ENCODE peak calls at places on chromosomes 2 and 18, in eight cellular contexts. One of them, this sample, is unnamed.

GRCh38 chr2:64141711-64142405 is 2.4 kb downstream of the PELI1 start:
- DNase-seq in cardiac fibroblast: peak
- DNase-seq in GM12865: peak
- DNase-seq in colonic mucosa: no peak
- DNase-seq in endothelial cell of umbilical vein: peak
- DNase-seq in WERI-Rb-1: no peak
- DNase-seq in bronchial epithelial cell: no peak
- DNase-seq in IMR-90: peak
- DNase-seq in this sample: peak

GRCh38 chr2:77484026-77484425 is 38.1 kb downstream of the LRRTM4 start:
- DNase-seq in cardiac fibroblast: no peak
- DNase-seq in GM12865: no peak
- DNase-seq in colonic mucosa: no peak
- DNase-seq in endothelial cell of umbilical vein: no peak
- DNase-seq in WERI-Rb-1: no peak
- DNase-seq in bronchial epithelial cell: no peak
- DNase-seq in IMR-90: no peak
- DNase-seq in this sample: no peak

GRCh38 chr2:188645982-188646381 is 328.2 kb upstream of the COL3A1 start:
- DNase-seq in cardiac fibroblast: peak
- DNase-seq in GM12865: no peak
- DNase-seq in colonic mucosa: no peak
- DNase-seq in endothelial cell of umbilical vein: no peak
- DNase-seq in WERI-Rb-1: no peak
- DNase-seq in bronchial epithelial cell: no peak
- DNase-seq in IMR-90: peak
- DNase-seq in this sample: no peak

GRCh38 chr18:77700051-77700450 is 450.4 kb downstream of the GALR1 start:
- DNase-seq in cardiac fibroblast: no peak
- DNase-seq in GM12865: no peak
- DNase-seq in colonic mucosa: no peak
- DNase-seq in endothelial cell of umbilical vein: no peak
- DNase-seq in WERI-Rb-1: no peak
- DNase-seq in bronchial epithelial cell: no peak
- DNase-seq in IMR-90: no peak
- DNase-seq in this sample: no peak

GRCh38 chr2:201835066-201835465 is 28.7 kb downstream of the CDK15 start:
- DNase-seq in cardiac fibroblast: no peak
- DNase-seq in GM12865: no peak
- DNase-seq in colonic mucosa: no peak
- DNase-seq in endothelial cell of umbilical vein: no peak
- DNase-seq in WERI-Rb-1: no peak
- DNase-seq in bronchial epithelial cell: no peak
- DNase-seq in IMR-90: no peak
- DNase-seq in this sample: no peak

GRCh38 chr2:234989183-234989701 is 37.4 kb downstream of the SH3BP4 start:
- DNase-seq in cardiac fibroblast: peak
- DNase-seq in GM12865: no peak
- DNase-seq in colonic mucosa: peak
- DNase-seq in endothelial cell of umbilical vein: peak
- DNase-seq in WERI-Rb-1: no peak
- DNase-seq in bronchial epithelial cell: peak
- DNase-seq in IMR-90: no peak
- DNase-seq in this sample: peak

GRCh38 chr2:178072000-178072382 is 586 bp downstream of the PDE11A start:
- DNase-seq in cardiac fibroblast: no peak
- DNase-seq in GM12865: no peak
- DNase-seq in colonic mucosa: no peak
- DNase-seq in endothelial cell of umbilical vein: no peak
- DNase-seq in WERI-Rb-1: no peak
- DNase-seq in bronchial epithelial cell: no peak
- DNase-seq in IMR-90: no peak
- DNase-seq in this sample: no peak

GRCh38 chr2:215410932-215411285 is 25.0 kb downstream of the FN1 start:
- DNase-seq in cardiac fibroblast: peak
- DNase-seq in GM12865: no peak
- DNase-seq in colonic mucosa: no peak
- DNase-seq in endothelial cell of umbilical vein: peak
- DNase-seq in WERI-Rb-1: no peak
- DNase-seq in bronchial epithelial cell: peak
- DNase-seq in IMR-90: peak
- DNase-seq in this sample: no peak

GRCh38 chr2:138922973-138923563 is 142.9 kb upstream of the NXPH2 start:
- DNase-seq in cardiac fibroblast: peak
- DNase-seq in GM12865: no peak
- DNase-seq in colonic mucosa: no peak
- DNase-seq in endothelial cell of umbilical vein: peak
- DNase-seq in WERI-Rb-1: no peak
- DNase-seq in bronchial epithelial cell: peak
- DNase-seq in IMR-90: no peak
- DNase-seq in this sample: no peak

GRCh38 chr2:159817278-159817677 is 19.3 kb upstream of the CD302 start:
- DNase-seq in cardiac fibroblast: no peak
- DNase-seq in GM12865: no peak
- DNase-seq in colonic mucosa: no peak
- DNase-seq in endothelial cell of umbilical vein: no peak
- DNase-seq in WERI-Rb-1: no peak
- DNase-seq in bronchial epithelial cell: no peak
- DNase-seq in IMR-90: no peak
- DNase-seq in this sample: no peak

GRCh38 chr18:55343396-55344073 is 244.5 kb downstream of the TCF4 start:
- DNase-seq in cardiac fibroblast: peak
- DNase-seq in GM12865: peak
- DNase-seq in colonic mucosa: no peak
- DNase-seq in endothelial cell of umbilical vein: peak
- DNase-seq in WERI-Rb-1: no peak
- DNase-seq in bronchial epithelial cell: peak
- DNase-seq in IMR-90: peak
- DNase-seq in this sample: no peak

GRCh38 chr2:213104089-213104902 is 47.1 kb downstream of the IKZF2 start:
- DNase-seq in cardiac fibroblast: peak
- DNase-seq in GM12865: no peak
- DNase-seq in colonic mucosa: no peak
- DNase-seq in endothelial cell of umbilical vein: no peak
- DNase-seq in WERI-Rb-1: no peak
- DNase-seq in bronchial epithelial cell: peak
- DNase-seq in IMR-90: peak
- DNase-seq in this sample: peak

GRCh38 chr2:221655279-221655678 is 83.2 kb upstream of the EPHA4 start:
- DNase-seq in cardiac fibroblast: no peak
- DNase-seq in GM12865: no peak
- DNase-seq in colonic mucosa: no peak
- DNase-seq in endothelial cell of umbilical vein: no peak
- DNase-seq in WERI-Rb-1: no peak
- DNase-seq in bronchial epithelial cell: no peak
- DNase-seq in IMR-90: no peak
- DNase-seq in this sample: no peak

DNA sequence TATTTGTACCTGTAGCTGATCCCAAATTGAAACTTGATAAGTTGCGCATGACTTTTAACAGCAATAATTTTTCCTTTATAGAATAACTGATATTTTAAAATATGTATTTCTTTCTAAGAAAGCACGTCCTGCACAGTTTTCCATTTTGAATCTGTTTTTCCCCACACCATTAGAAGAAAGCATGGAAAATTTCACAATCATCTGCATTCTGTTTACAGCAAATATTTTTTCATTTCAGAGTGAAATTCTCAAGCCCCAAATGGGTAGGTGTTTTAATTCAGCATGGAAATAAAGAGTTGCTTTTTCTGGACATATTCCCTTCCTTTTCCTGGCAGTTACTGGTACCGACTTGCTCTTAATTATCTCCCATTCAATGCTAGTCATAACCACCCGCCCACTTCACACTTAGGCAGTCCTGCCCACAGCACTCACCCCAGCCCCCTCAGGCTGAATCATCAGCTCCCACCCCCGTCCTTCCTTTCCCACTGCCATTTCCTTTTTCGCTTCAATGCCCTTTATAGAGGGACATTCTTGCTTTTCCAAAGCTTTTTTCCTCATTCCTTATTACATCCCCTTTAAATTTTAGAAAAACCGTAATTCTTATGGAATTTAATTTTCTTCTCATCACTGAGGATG is 89.2 kb upstream of the GLS start:
- DNase-seq in cardiac fibroblast: peak
- DNase-seq in GM12865: no peak
- DNase-seq in colonic mucosa: no peak
- DNase-seq in endothelial cell of umbilical vein: peak
- DNase-seq in WERI-Rb-1: no peak
- DNase-seq in bronchial epithelial cell: peak
- DNase-seq in IMR-90: peak
- DNase-seq in this sample: no peak
- H3K4me3 ChIP-seq in cardiac fibroblast: no peak
- H3K4me3 ChIP-seq in GM12865: no peak
- H3K4me3 ChIP-seq in colonic mucosa: no peak
- H3K4me3 ChIP-seq in endothelial cell of umbilical vein: peak
- H3K4me3 ChIP-seq in WERI-Rb-1: no peak
- H3K4me3 ChIP-seq in bronchial epithelial cell: no peak
- H3K4me3 ChIP-seq in IMR-90: no peak
- H3K4me3 ChIP-seq in this sample: no peak

GRCh38 chr2:72895759-72896281 is 8.6 kb downstream of the SPR start:
- DNase-seq in cardiac fibroblast: peak
- DNase-seq in GM12865: no peak
- DNase-seq in colonic mucosa: peak
- DNase-seq in endothelial cell of umbilical vein: peak
- DNase-seq in WERI-Rb-1: peak
- DNase-seq in bronchial epithelial cell: peak
- DNase-seq in IMR-90: peak
- DNase-seq in this sample: no peak
- H3K4me3 ChIP-seq in cardiac fibroblast: no peak
- H3K4me3 ChIP-seq in GM12865: no peak
- H3K4me3 ChIP-seq in colonic mucosa: peak
- H3K4me3 ChIP-seq in endothelial cell of umbilical vein: no peak
- H3K4me3 ChIP-seq in WERI-Rb-1: peak
- H3K4me3 ChIP-seq in bronchial epithelial cell: no peak
- H3K4me3 ChIP-seq in IMR-90: no peak
- H3K4me3 ChIP-seq in this sample: no peak

DNA sequence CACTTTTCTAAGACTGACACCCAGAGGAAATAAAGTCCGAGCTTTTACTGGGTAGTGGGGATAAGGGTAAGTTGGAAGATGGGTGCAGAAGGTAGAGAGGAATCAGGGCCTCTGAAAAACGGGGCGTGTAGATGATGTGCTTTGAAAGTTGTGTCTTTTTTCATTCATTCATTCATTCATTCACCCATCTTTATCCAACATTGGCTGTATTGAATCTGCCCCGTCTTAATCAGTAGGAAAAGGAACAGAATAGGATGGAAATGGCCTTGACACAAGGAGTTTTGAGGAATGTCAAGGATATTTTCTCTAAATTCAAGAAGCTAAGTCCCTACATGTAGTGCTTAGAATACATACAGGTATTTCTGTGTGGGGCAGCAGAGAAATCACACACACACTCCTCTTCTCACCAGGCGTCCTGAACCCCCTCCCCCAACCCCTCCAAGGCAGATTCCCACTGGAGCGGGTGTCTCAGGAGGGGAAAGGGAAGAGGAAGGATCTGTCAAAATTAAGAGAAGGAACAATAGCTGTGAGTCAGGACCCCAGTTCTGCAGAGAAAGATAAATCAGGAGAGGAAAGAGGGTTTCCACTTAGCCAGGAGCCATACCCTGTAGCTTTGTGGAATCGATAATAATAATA is 13.9 kb downstream of the DYSF start:
- DNase-seq in cardiac fibroblast: no peak
- DNase-seq in GM12865: no peak
- DNase-seq in colonic mucosa: no peak
- DNase-seq in endothelial cell of umbilical vein: peak
- DNase-seq in WERI-Rb-1: no peak
- DNase-seq in bronchial epithelial cell: no peak
- DNase-seq in IMR-90: no peak
- DNase-seq in this sample: peak
- H3K4me3 ChIP-seq in cardiac fibroblast: peak
- H3K4me3 ChIP-seq in GM12865: peak
- H3K4me3 ChIP-seq in colonic mucosa: peak
- H3K4me3 ChIP-seq in endothelial cell of umbilical vein: peak
- H3K4me3 ChIP-seq in WERI-Rb-1: peak
- H3K4me3 ChIP-seq in bronchial epithelial cell: peak
- H3K4me3 ChIP-seq in IMR-90: peak
- H3K4me3 ChIP-seq in this sample: peak

GRCh38 chr2:174343343-174343637 is 8.5 kb downstream of the SP9 start:
- DNase-seq in cardiac fibroblast: no peak
- DNase-seq in GM12865: no peak
- DNase-seq in colonic mucosa: no peak
- DNase-seq in endothelial cell of umbilical vein: no peak
- DNase-seq in WERI-Rb-1: no peak
- DNase-seq in bronchial epithelial cell: no peak
- DNase-seq in IMR-90: no peak
- DNase-seq in this sample: no peak

GRCh38 chr2:174341301-174341994 is 6.7 kb downstream of the SP9 start:
- DNase-seq in cardiac fibroblast: peak
- DNase-seq in GM12865: peak
- DNase-seq in colonic mucosa: peak
- DNase-seq in endothelial cell of umbilical vein: peak
- DNase-seq in WERI-Rb-1: peak
- DNase-seq in bronchial epithelial cell: peak
- DNase-seq in IMR-90: peak
- DNase-seq in this sample: peak

GRCh38 chr2:174341995-174342571 is 7.3 kb downstream of the SP9 start:
- DNase-seq in cardiac fibroblast: no peak
- DNase-seq in GM12865: no peak
- DNase-seq in colonic mucosa: no peak
- DNase-seq in endothelial cell of umbilical vein: no peak
- DNase-seq in WERI-Rb-1: no peak
- DNase-seq in bronchial epithelial cell: no peak
- DNase-seq in IMR-90: no peak
- DNase-seq in this sample: no peak

GRCh38 chr2:174343638-174344455 is 9.1 kb downstream of the SP9 start:
- DNase-seq in cardiac fibroblast: no peak
- DNase-seq in GM12865: no peak
- DNase-seq in colonic mucosa: no peak
- DNase-seq in endothelial cell of umbilical vein: no peak
- DNase-seq in WERI-Rb-1: no peak
- DNase-seq in bronchial epithelial cell: no peak
- DNase-seq in IMR-90: no peak
- DNase-seq in this sample: no peak

DNA sequence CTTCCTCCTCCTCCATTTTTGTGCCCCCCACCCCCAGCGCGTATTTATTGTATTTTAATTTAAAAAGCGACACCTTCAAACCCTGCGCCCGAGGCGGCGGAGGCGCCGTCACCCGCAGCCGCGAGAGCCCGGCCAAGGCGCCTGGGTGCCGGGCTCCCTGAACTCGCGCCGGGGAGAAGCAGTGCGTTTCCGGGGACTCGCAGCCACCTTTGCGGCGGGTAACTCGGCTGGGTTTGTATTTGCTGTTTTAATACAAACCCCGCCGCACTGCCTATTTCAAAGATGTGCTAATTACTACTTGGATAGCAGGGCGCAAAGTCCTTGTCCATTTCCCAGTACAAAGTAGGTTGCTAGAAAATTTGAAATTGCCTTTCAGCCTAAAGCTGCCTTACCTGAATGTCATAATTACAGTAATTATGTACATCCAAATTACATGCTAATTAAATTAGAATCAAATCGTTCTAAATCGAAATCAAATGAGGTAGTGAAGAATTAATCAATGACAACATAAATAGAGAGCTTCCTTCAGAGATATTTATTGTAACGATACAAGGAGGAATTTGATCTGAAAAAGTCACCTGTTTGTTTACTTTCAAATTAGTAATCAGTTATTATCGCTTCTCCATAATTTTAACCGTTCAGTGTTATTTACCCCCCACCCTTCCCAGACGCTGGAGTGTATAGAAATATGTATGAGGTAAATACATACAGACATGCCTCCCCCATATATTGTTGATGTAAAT is 8.0 kb downstream of the SP9 start:
- DNase-seq in cardiac fibroblast: no peak
- DNase-seq in GM12865: no peak
- DNase-seq in colonic mucosa: no peak
- DNase-seq in endothelial cell of umbilical vein: peak
- DNase-seq in WERI-Rb-1: no peak
- DNase-seq in bronchial epithelial cell: no peak
- DNase-seq in IMR-90: no peak
- DNase-seq in this sample: no peak
- H3K4me3 ChIP-seq in cardiac fibroblast: no peak
- H3K4me3 ChIP-seq in GM12865: no peak
- H3K4me3 ChIP-seq in colonic mucosa: no peak
- H3K4me3 ChIP-seq in endothelial cell of umbilical vein: no peak
- H3K4me3 ChIP-seq in WERI-Rb-1: peak
- H3K4me3 ChIP-seq in bronchial epithelial cell: no peak
- H3K4me3 ChIP-seq in IMR-90: no peak
- H3K4me3 ChIP-seq in this sample: peak

This sample was measured in gastrocnemius medialis.